ENCODE peak calls at places on chromosome 1, in four cellular contexts. N is fibroblast of lung, B is AG04450, S is aorta. W is an unnamed sample.

GRCh38 chr1:4937876-4938534 is 283.6 kb downstream of the AJAP1 start:
- DNase-seq in S (no peak), B (no peak), N (no peak), W (no peak)

GRCh38 chr1:209823143-209824041 is 4.4 kb upstream of the UTP25 start:
- DNase-seq in S (no peak), B (no peak), N (peak), W (no peak)

GRCh38 chr1:15883326-15883725 is 35.8 kb downstream of the SPEN start:
- DNase-seq in S (no peak), N (no peak), B (no peak), W (no peak)

GRCh38 chr1:168974117-168974516 is 132.4 kb upstream of the ATP1B1 start:
- DNase-seq in S (no peak), B (no peak), N (no peak), W (no peak)

GRCh38 chr1:234231893-234232276 is 141.4 kb upstream of the COA6 start:
- DNase-seq in N (no peak), S (no peak), B (no peak), W (no peak)

GRCh38 chr1:180213401-180214177 is 16.5 kb upstream of the LHX4 start:
- DNase-seq in B (no peak), S (peak), N (peak), W (no peak)

GRCh38 chr1:94675373-94675772 is 133.8 kb upstream of the F3 start:
- DNase-seq in B (peak), N (peak), S (no peak), W (no peak)

GRCh38 chr1:201877877-201878339 is 10.8 kb upstream of the SHISA4 start:
- DNase-seq in S (no peak), B (no peak), N (peak), W (peak)

GRCh38 chr1:24155011-24155782 is 12.3 kb upstream of the IL22RA1 start:
- DNase-seq in S (no peak), N (no peak), B (no peak), W (no peak)

GRCh38 chr1:75134939-75135828 is 996 bp downstream of the LHX8 start:
- DNase-seq in S (no peak), N (peak), B (no peak), W (no peak)

GRCh38 chr1:8889925-8890785 is 11.7 kb upstream of the ENO1 start:
- DNase-seq in N (peak), S (peak), B (no peak), W (peak)

GRCh38 chr1:62906428-62906886 is 122.5 kb downstream of the ATG4C start:
- DNase-seq in N (no peak), S (no peak), B (no peak), W (no peak)

DNA sequence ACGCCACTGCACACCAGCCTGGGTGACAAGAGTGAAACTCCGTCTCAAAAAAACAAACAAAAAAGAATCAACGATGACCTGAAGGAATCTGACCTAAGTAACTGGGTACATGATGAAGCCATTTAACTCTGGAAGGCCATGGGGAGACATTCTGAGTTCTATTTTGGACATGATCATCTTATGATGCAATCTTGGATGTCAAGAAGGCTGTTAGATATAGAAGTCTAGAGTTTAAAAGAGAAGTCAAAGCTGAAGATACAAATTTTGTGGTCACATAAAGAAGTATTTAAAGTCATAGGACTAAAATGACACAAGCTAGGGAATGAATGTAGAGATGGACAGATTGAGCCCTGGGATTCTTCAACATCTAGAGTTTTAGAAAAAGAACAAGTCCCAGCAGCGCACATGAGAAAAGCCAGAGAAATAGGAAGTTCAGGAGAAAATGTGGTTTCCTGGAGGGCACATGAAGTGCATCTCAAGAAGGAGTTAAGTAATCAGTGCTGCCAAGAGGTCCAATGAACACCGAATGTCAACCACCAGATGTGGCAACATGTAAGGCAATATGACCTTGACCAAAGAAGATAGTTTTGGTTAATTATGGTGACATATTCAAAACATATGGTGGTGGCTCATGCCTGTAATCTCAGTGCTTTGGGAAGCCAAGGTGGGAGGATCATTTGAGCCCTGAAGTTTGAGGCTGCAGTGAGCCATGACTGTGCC is 26.8 kb downstream of the ELK4 start:
- DNase-seq in N (no peak), S (no peak), B (no peak), W (no peak)
- H3K4me3 ChIP-seq in N (no peak), S (no peak), B (no peak), W (no peak)

DNA sequence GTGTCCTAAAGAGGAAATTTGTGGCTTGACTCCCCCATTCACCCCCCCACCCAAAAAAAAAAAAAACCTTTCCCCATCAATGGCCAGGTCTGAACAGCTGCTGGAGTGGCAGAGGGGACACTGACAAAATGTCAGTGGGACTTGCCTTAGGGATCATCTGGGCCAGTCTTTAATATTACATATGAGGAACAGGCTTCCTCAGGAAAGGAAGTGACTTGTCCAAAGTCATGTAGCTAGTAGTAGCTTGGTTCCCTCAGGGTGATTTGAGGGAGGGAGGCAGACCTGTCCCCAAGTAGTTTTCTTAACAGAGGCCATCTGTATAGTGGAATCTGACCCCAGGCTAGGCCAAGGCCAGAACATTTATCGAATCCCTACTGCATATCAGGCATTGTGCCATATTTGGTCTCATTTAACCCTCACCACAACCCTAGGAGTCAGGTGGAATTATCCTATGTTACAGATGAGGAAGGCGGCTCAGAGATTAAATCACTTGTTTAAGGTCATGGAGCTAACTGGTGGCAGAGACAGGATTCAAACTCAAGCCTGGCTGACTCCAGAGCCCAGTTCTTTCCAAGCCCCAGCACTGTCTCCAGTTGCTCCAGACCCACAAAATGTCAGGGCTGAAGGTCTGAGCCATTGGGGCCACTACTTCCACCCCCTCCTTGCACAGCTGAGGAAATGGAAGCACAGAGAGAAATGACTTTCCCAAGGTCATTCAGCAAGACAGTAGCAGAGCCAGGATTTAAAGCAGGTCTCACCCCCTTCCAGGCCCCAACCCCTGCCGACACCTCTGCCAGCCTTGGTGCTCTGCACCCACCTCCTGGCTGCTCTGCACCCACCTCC is 10.4 kb downstream of the ZBTB7B start:
- DNase-seq in N (no peak), S (no peak), B (no peak), W (no peak)
- H3K4me3 ChIP-seq in N (no peak), S (no peak), B (no peak), W (no peak)

GRCh38 chr1:20730690-20731056 is 1.8 kb downstream of the SH2D5 start:
- DNase-seq in S (no peak), B (no peak), N (no peak), W (no peak)

GRCh38 chr1:20732588-20733360 is at the start of gene SH2D5:
- DNase-seq in S (peak), B (peak), N (peak), W (peak)

GRCh38 chr1:20731057-20731991 is 1.2 kb downstream of the SH2D5 start:
- DNase-seq in B (no peak), N (no peak), S (no peak), W (peak)

GRCh38 chr1:20733361-20733975 is 965 bp upstream of the SH2D5 start:
- DNase-seq in S (no peak), N (no peak), B (no peak), W (no peak)

GRCh38 chr1:20732071-20732587 is 374 bp downstream of the SH2D5 start:
- DNase-seq in S (no peak), N (peak), B (peak), W (peak)
- H3K4me3 ChIP-seq in S (peak), N (peak), B (peak), W (no peak)

DNA sequence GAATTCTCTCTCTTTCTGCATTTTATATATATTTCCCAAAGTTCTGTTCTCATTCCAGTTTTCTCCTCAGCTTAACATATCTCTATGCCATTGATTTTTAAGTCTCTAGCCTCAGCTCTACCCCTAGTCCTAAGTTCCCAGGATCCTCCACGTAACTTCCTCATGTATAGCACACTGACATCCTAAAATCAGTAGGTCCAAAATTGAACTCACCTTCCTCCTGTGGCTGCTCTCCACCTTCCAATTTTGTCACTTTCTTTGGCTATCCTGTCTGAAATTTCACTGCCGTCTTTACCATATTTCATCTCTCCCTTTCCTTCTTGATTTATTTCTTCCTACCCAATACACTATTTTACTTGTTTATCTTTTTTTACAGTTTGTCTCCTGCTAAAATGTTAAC is 1.5 kb downstream of the SLAMF6 start:
- DNase-seq in S (no peak), N (no peak), B (no peak), W (no peak)
- H3K4me3 ChIP-seq in S (no peak), N (no peak), B (no peak), W (no peak)

W was measured in adrenal gland.